ENCODE peak calls at places on chromosomes 4 and X, in ten cellular contexts. J, S, V, I, G, H, U, Q, A and W are unnamed samples.

GRCh38 chrX:149021164-149021563 is 483.9 kb downstream of the IDS start:
- DNase-seq in I (no peak), U (no peak), H (no peak), S (no peak), Q (no peak), V (no peak), J (no peak), G (no peak), A (no peak), W (no peak)

GRCh38 chr4:141502755-141503154 is 133.6 kb upstream of the IL15 start:
- DNase-seq in H (no peak), U (no peak), J (no peak), S (no peak), Q (no peak), V (no peak), A (no peak), G (no peak), I (peak; percentile 49), W (no peak)

GRCh38 chrX:46551494-46552128 is 6.4 kb upstream of the ZNF674 start:
- DNase-seq in G (peak; percentile 78), H (no peak), J (no peak), V (peak; percentile 66), I (no peak), Q (no peak), U (no peak), S (no peak), A (no peak), W (no peak)

GRCh38 chr4:122827258-122827887 is 742 bp downstream of the FGF2 start:
- DNase-seq in H (peak; percentile 64), Q (no peak), V (peak; percentile 39), A (no peak), J (no peak), I (peak; percentile 36), G (peak; percentile 61), U (peak; percentile 19), S (no peak), W (peak; percentile 25)

GRCh38 chr4:169799260-169799659 is 41.5 kb upstream of the HPF1 start:
- DNase-seq in Q (no peak), V (no peak), S (no peak), I (no peak), H (no peak), J (no peak), G (no peak), A (no peak), U (no peak), W (no peak)

GRCh38 chrX:151871244-151871643 is 41.4 kb upstream of the MAGEA4 start:
- DNase-seq in H (no peak), J (no peak), S (peak; percentile 67), Q (peak; percentile 0), U (no peak), A (no peak), I (no peak), V (peak; percentile 92), G (peak; percentile 91), W (no peak)

GRCh38 chr4:185534850-185535761 is at the start of gene PDLIM3:
- DNase-seq in G (peak; percentile 67), H (peak; percentile 83), U (peak; percentile 55), V (no peak), Q (peak; percentile 27), S (no peak), A (no peak), I (peak; percentile 82), J (peak; percentile 64), W (no peak)

GRCh38 chr4:40473578-40474388 is 138.7 kb downstream of the CHRNA9 start:
- DNase-seq in I (no peak), J (no peak), A (no peak), H (no peak), G (no peak), Q (peak; percentile 87), V (no peak), S (no peak), U (no peak), W (no peak)

GRCh38 chrX:131366387-131366786 is 77.3 kb upstream of the IGSF1 start:
- DNase-seq in J (no peak), I (no peak), U (no peak), G (no peak), A (no peak), H (no peak), V (no peak), S (no peak), Q (peak; percentile 27), W (no peak)

GRCh38 chr4:154491731-154492249 is at the start of gene DCHS2:
- DNase-seq in A (no peak), H (peak; percentile 37), I (peak; percentile 55), S (no peak), J (no peak), Q (peak; percentile 24), G (no peak), V (no peak), U (peak; percentile 20), W (no peak)

GRCh38 chr4:41678086-41678485 is 70.4 kb downstream of the PHOX2B start:
- DNase-seq in Q (no peak), U (no peak), S (no peak), J (no peak), H (no peak), G (no peak), A (no peak), V (peak; percentile 43), I (no peak), W (no peak)

GRCh38 chr4:147103403-147103946 is 157.8 kb upstream of the TTC29 start:
- DNase-seq in J (no peak), H (peak; percentile 58), U (no peak), I (no peak), V (peak; percentile 97), S (peak; percentile 85), Q (no peak), G (peak; percentile 99), A (no peak), W (no peak)

GRCh38 chrX:131792789-131793462 is 230.2 kb upstream of the STK26 start:
- DNase-seq in Q (no peak), U (no peak), I (no peak), J (no peak), A (peak; percentile 83), S (peak; percentile 88), G (peak; percentile 34), V (peak; percentile 44), H (peak; percentile 82), W (no peak)

GRCh38 chr4:140330311-140330900 is 43.0 kb upstream of the SCOC start:
- DNase-seq in I (no peak), H (no peak), G (peak; percentile 72), A (no peak), V (peak; percentile 71), Q (peak; percentile 18), J (no peak), U (no peak), S (no peak), W (no peak)
- TF ChIP-seq CTCF in I (peak; percentile 63), H (peak; percentile 36), G (peak; percentile 53), A (no peak), V (peak; percentile 53), Q (peak; percentile 30), J (peak; percentile 52), U (peak; percentile 65), S (peak; percentile 60), W (no peak)

DNA sequence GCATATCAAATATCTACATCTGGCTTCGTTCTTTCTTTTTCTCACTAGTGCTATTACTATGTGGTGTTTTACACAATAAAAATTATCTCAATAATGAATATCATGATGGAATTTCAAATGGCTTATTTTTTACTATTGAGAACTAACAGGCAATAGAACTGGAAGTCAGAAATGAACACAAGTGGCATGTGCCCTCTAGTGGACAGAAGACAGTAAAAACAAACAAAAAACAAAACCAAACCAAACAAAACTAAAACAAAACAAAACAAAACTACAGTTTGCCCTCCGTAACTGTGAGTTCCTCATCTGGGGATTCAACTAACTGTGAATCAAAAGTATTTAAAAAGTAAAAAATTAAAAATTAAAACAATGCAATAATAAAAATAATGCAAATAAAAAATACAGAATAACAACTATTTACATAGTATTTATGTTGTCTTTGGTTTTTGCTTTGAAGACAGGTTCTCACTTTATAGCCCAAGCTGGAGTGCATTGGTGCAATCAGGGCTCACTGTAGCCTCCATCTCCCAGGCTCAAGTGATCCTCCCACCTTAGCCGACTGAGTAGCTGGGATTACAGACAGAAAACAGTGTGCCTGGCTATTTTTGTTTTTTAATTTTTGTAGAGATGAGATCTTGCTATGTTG is 195.6 kb upstream of the TACR3 start:
- DNase-seq in V (peak; percentile 42), I (no peak), Q (peak; percentile 15), A (no peak), U (no peak), S (no peak), H (no peak), G (peak; percentile 38), J (no peak), W (no peak)
- TF ChIP-seq CTCF in V (peak; percentile 59), I (peak; percentile 75), Q (peak; percentile 52), A (no peak), U (peak; percentile 83), S (peak; percentile 60), H (peak; percentile 34), G (peak; percentile 64), J (peak; percentile 34), W (no peak)

DNA sequence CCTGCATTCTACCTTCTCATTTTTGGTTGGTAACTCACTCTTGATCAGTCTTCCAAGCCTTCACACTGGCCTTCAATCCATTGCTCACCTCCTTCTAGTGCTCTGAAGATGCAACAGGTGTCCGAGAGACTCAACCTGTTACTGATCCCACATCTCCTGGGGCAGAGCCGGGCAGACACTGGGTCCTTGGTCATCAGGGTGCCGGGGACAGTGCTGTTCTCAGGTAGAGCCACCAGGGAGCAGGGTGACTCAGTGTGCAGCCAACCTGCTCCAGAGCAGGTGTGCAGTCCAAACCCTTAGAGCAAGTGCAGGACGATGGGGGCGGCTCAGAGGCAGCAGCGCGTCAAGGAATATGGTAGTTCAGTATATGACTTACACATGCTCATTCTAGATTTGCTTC is 188.4 kb downstream of the DHX15 start:
- DNase-seq in U (no peak), H (no peak), I (no peak), J (no peak), G (no peak), Q (no peak), S (no peak), V (no peak), A (no peak), W (no peak)
- TF ChIP-seq CTCF in U (peak; percentile 11), H (no peak), I (no peak), J (no peak), G (no peak), Q (no peak), S (no peak), V (no peak), A (no peak), W (no peak)

GRCh38 chr4:82275431-82276423 is 98.1 kb downstream of the HNRNPD start:
- DNase-seq in H (no peak), Q (peak; percentile 34), G (no peak), A (no peak), S (no peak), V (no peak), U (no peak), J (no peak), I (no peak), W (no peak)
- TF ChIP-seq CTCF in H (no peak), Q (peak; percentile 69), G (no peak), A (no peak), S (no peak), V (no peak), U (no peak), J (no peak), I (no peak), W (no peak)

DNA sequence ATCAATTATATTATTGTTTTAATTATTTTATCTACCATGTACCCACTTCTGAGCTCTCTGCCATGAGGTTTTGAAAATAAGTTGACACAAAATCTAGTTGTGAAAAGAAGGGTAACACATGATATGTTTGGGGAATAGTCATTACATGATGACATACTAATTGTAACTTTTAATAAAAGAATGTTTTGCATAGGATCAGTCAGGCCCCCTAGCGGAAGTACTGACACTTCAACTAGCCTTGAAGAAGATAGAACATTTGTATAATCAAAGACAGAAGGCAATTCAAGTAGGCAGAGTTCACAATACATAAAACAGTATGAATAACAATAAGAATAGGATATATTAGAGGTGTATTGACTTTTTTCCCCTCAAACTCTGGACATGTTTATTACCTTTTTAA is 1191.0 kb upstream of the AGA start:
- DNase-seq in J (no peak), Q (no peak), I (no peak), V (no peak), A (no peak), S (no peak), H (no peak), U (no peak), G (no peak), W (no peak)
- TF ChIP-seq CTCF in J (no peak), Q (no peak), I (peak; percentile 14), V (no peak), A (no peak), S (no peak), H (no peak), U (peak; percentile 29), G (no peak), W (no peak)